ENCODE peak calls at places on chromosomes 12 and 14, in five cellular contexts. E is stimulated activated naive CD4-positive, alpha-beta T cell; Z is germinal center; Y is NCI-H1694; R is A549. C is an unnamed sample.

GRCh38 chr12:47276253-47277070 is 196.7 kb upstream of the AMIGO2 start:
- DNase-seq in Z (peak; percentile 48), E (peak; percentile 79), Y (no peak), R (no peak), C (no peak)

GRCh38 chr14:103091883-103092222 is 2.7 kb upstream of the EXOC3L4 start:
- DNase-seq in E (no peak), R (no peak), Y (no peak), Z (no peak), C (no peak)

GRCh38 chr14:73386342-73386741 is 72.0 kb downstream of the NUMB start:
- DNase-seq in Z (no peak), R (no peak), E (no peak), Y (no peak), C (no peak)

GRCh38 chr12:1886396-1887008 is 31.9 kb downstream of the CACNA2D4 start:
- DNase-seq in Y (no peak), E (no peak), R (no peak), Z (no peak), C (no peak)

GRCh38 chr14:91255026-91255695 is 10.7 kb upstream of the GPR68 start:
- DNase-seq in E (no peak), Z (no peak), R (no peak), Y (peak; percentile 80), C (no peak)

GRCh38 chr12:28802706-28803438 is 346.2 kb upstream of the FAR2 start:
- DNase-seq in Z (no peak), E (no peak), Y (no peak), R (no peak), C (no peak)

GRCh38 chr14:75822522-75823288 is 159.1 kb downstream of the TGFB3 start:
- DNase-seq in Z (no peak), Y (no peak), R (no peak), E (no peak), C (no peak)

GRCh38 chr14:105760691-105761344 is 234.4 kb downstream of the TMEM121 start:
- DNase-seq in Z (no peak), E (no peak), Y (no peak), R (no peak), C (no peak)

GRCh38 chr14:87863047-87863446 is 129.9 kb downstream of the GALC start:
- DNase-seq in E (no peak), Z (no peak), Y (no peak), R (no peak), C (no peak)

C was measured in SJSA1.